ENCODE peak calls at places on chromosome 4, in nine cellular contexts. One of them, this sample, is unnamed.

GRCh38 chr4:110621328-110621812 is 1.5 kb downstream of the PITX2 start:
- DNase-seq in EL: no peak
- DNase-seq in SIG-M5: no peak
- DNase-seq in astrocyte of the hippocampus: no peak
- DNase-seq in NCI-H460: no peak
- DNase-seq in T-cell: no peak
- DNase-seq in prostate gland: no peak
- DNase-seq in left cardiac atrium: no peak
- DNase-seq in HuH-7.5: no peak
- DNase-seq in this sample: peak

GRCh38 chr4:110514889-110515479 is 39.0 kb downstream of the ENPEP start:
- DNase-seq in SIG-M5: no peak
- DNase-seq in EL: peak
- DNase-seq in NCI-H460: peak
- DNase-seq in prostate gland: no peak
- DNase-seq in T-cell: no peak
- DNase-seq in astrocyte of the hippocampus: peak
- DNase-seq in HuH-7.5: no peak
- DNase-seq in left cardiac atrium: no peak
- DNase-seq in this sample: peak

GRCh38 chr4:147340547-147341225 is 140.2 kb upstream of the EDNRA start:
- DNase-seq in HuH-7.5: no peak
- DNase-seq in SIG-M5: no peak
- DNase-seq in EL: no peak
- DNase-seq in NCI-H460: no peak
- DNase-seq in T-cell: no peak
- DNase-seq in left cardiac atrium: no peak
- DNase-seq in astrocyte of the hippocampus: peak
- DNase-seq in prostate gland: no peak
- DNase-seq in this sample: peak

GRCh38 chr4:48033825-48034413 is 17.3 kb downstream of the NIPAL1 start:
- DNase-seq in HuH-7.5: no peak
- DNase-seq in SIG-M5: no peak
- DNase-seq in EL: peak
- DNase-seq in T-cell: peak
- DNase-seq in NCI-H460: peak
- DNase-seq in astrocyte of the hippocampus: peak
- DNase-seq in prostate gland: peak
- DNase-seq in left cardiac atrium: no peak
- DNase-seq in this sample: peak

GRCh38 chr4:76696109-76696508 is 201.8 kb downstream of the SOWAHB start:
- DNase-seq in NCI-H460: no peak
- DNase-seq in left cardiac atrium: no peak
- DNase-seq in EL: peak
- DNase-seq in T-cell: no peak
- DNase-seq in astrocyte of the hippocampus: peak
- DNase-seq in HuH-7.5: no peak
- DNase-seq in SIG-M5: no peak
- DNase-seq in prostate gland: no peak
- DNase-seq in this sample: no peak

GRCh38 chr4:56870927-56871326 is 36.8 kb upstream of the REST start:
- DNase-seq in left cardiac atrium: no peak
- DNase-seq in prostate gland: no peak
- DNase-seq in astrocyte of the hippocampus: peak
- DNase-seq in T-cell: no peak
- DNase-seq in SIG-M5: no peak
- DNase-seq in NCI-H460: no peak
- DNase-seq in EL: peak
- DNase-seq in HuH-7.5: no peak
- DNase-seq in this sample: peak

GRCh38 chr4:10158355-10158942 is 41.9 kb upstream of the WDR1 start:
- DNase-seq in astrocyte of the hippocampus: no peak
- DNase-seq in left cardiac atrium: no peak
- DNase-seq in T-cell: no peak
- DNase-seq in HuH-7.5: no peak
- DNase-seq in prostate gland: peak
- DNase-seq in SIG-M5: no peak
- DNase-seq in NCI-H460: no peak
- DNase-seq in EL: no peak
- DNase-seq in this sample: peak

GRCh38 chr4:100981447-100982204 is 365.7 kb downstream of the PPP3CA start:
- DNase-seq in left cardiac atrium: no peak
- DNase-seq in astrocyte of the hippocampus: peak
- DNase-seq in NCI-H460: no peak
- DNase-seq in EL: no peak
- DNase-seq in SIG-M5: peak
- DNase-seq in HuH-7.5: no peak
- DNase-seq in T-cell: no peak
- DNase-seq in prostate gland: no peak
- DNase-seq in this sample: peak

GRCh38 chr4:52780206-52780605 is 29.0 kb upstream of the ERVMER34-1 start:
- DNase-seq in EL: peak
- DNase-seq in astrocyte of the hippocampus: peak
- DNase-seq in NCI-H460: no peak
- DNase-seq in left cardiac atrium: peak
- DNase-seq in SIG-M5: no peak
- DNase-seq in prostate gland: peak
- DNase-seq in T-cell: no peak
- DNase-seq in HuH-7.5: no peak
- DNase-seq in this sample: peak

GRCh38 chr4:63693321-63693720 is 715.9 kb downstream of the TECRL start:
- DNase-seq in left cardiac atrium: no peak
- DNase-seq in astrocyte of the hippocampus: no peak
- DNase-seq in prostate gland: no peak
- DNase-seq in EL: no peak
- DNase-seq in T-cell: no peak
- DNase-seq in HuH-7.5: no peak
- DNase-seq in SIG-M5: no peak
- DNase-seq in NCI-H460: no peak
- DNase-seq in this sample: no peak

GRCh38 chr4:24063771-24064170 is 173.9 kb upstream of the PPARGC1A start:
- DNase-seq in EL: no peak
- DNase-seq in left cardiac atrium: no peak
- DNase-seq in SIG-M5: no peak
- DNase-seq in astrocyte of the hippocampus: no peak
- DNase-seq in HuH-7.5: no peak
- DNase-seq in T-cell: no peak
- DNase-seq in NCI-H460: no peak
- DNase-seq in prostate gland: no peak
- DNase-seq in this sample: no peak

GRCh38 chr4:7399433-7400234 is 35.1 kb downstream of the PSAPL1 start:
- DNase-seq in prostate gland: no peak
- DNase-seq in NCI-H460: no peak
- DNase-seq in left cardiac atrium: no peak
- DNase-seq in HuH-7.5: no peak
- DNase-seq in SIG-M5: no peak
- DNase-seq in EL: no peak
- DNase-seq in astrocyte of the hippocampus: no peak
- DNase-seq in T-cell: no peak
- DNase-seq in this sample: no peak

GRCh38 chr4:109969909-109970308 is 57.2 kb downstream of the EGF start:
- DNase-seq in astrocyte of the hippocampus: no peak
- DNase-seq in EL: no peak
- DNase-seq in HuH-7.5: no peak
- DNase-seq in NCI-H460: no peak
- DNase-seq in prostate gland: no peak
- DNase-seq in T-cell: no peak
- DNase-seq in SIG-M5: no peak
- DNase-seq in left cardiac atrium: no peak
- DNase-seq in this sample: no peak

GRCh38 chr4:83234902-83235644 is 49.5 kb downstream of the COQ2 start:
- DNase-seq in HuH-7.5: no peak
- DNase-seq in prostate gland: no peak
- DNase-seq in EL: no peak
- DNase-seq in SIG-M5: no peak
- DNase-seq in NCI-H460: no peak
- DNase-seq in astrocyte of the hippocampus: no peak
- DNase-seq in left cardiac atrium: no peak
- DNase-seq in T-cell: no peak
- DNase-seq in this sample: no peak

GRCh38 chr4:7902826-7903225 is 36.8 kb downstream of the AFAP1 start:
- DNase-seq in SIG-M5: no peak
- DNase-seq in NCI-H460: no peak
- DNase-seq in T-cell: no peak
- DNase-seq in HuH-7.5: no peak
- DNase-seq in EL: no peak
- DNase-seq in astrocyte of the hippocampus: no peak
- DNase-seq in prostate gland: no peak
- DNase-seq in left cardiac atrium: no peak
- DNase-seq in this sample: no peak

GRCh38 chr4:71857713-71858451 is 74.0 kb upstream of the GC start:
- DNase-seq in prostate gland: no peak
- DNase-seq in T-cell: no peak
- DNase-seq in astrocyte of the hippocampus: no peak
- DNase-seq in HuH-7.5: no peak
- DNase-seq in left cardiac atrium: no peak
- DNase-seq in SIG-M5: no peak
- DNase-seq in EL: no peak
- DNase-seq in NCI-H460: no peak
- DNase-seq in this sample: no peak

GRCh38 chr4:26996745-26997144 is 136.1 kb downstream of the STIM2 start:
- DNase-seq in HuH-7.5: no peak
- DNase-seq in T-cell: no peak
- DNase-seq in astrocyte of the hippocampus: no peak
- DNase-seq in EL: no peak
- DNase-seq in SIG-M5: no peak
- DNase-seq in NCI-H460: no peak
- DNase-seq in left cardiac atrium: no peak
- DNase-seq in prostate gland: no peak
- DNase-seq in this sample: no peak

GRCh38 chr4:610411-611261 is 14.7 kb upstream of the PDE6B start:
- DNase-seq in left cardiac atrium: no peak
- DNase-seq in EL: peak
- DNase-seq in T-cell: no peak
- DNase-seq in astrocyte of the hippocampus: peak
- DNase-seq in SIG-M5: no peak
- DNase-seq in NCI-H460: peak
- DNase-seq in prostate gland: no peak
- DNase-seq in HuH-7.5: no peak
- DNase-seq in this sample: peak

GRCh38 chr4:112726041-112726440 is 89.1 kb downstream of the LARP7 start:
- DNase-seq in EL: no peak
- DNase-seq in SIG-M5: no peak
- DNase-seq in astrocyte of the hippocampus: no peak
- DNase-seq in NCI-H460: no peak
- DNase-seq in HuH-7.5: no peak
- DNase-seq in T-cell: no peak
- DNase-seq in prostate gland: no peak
- DNase-seq in left cardiac atrium: no peak
- DNase-seq in this sample: no peak

GRCh38 chr4:148152868-148153630 is 289.2 kb downstream of the NR3C2 start:
- DNase-seq in astrocyte of the hippocampus: no peak
- DNase-seq in NCI-H460: no peak
- DNase-seq in SIG-M5: no peak
- DNase-seq in left cardiac atrium: no peak
- DNase-seq in prostate gland: no peak
- DNase-seq in HuH-7.5: no peak
- DNase-seq in EL: no peak
- DNase-seq in T-cell: no peak
- DNase-seq in this sample: no peak

GRCh38 chr4:188550296-188550695 is 411.1 kb downstream of the TRIML1 start:
- DNase-seq in left cardiac atrium: no peak
- DNase-seq in T-cell: no peak
- DNase-seq in EL: no peak
- DNase-seq in SIG-M5: no peak
- DNase-seq in astrocyte of the hippocampus: no peak
- DNase-seq in HuH-7.5: no peak
- DNase-seq in prostate gland: no peak
- DNase-seq in NCI-H460: peak
- DNase-seq in this sample: no peak

GRCh38 chr4:138911903-138912713 is 103.5 kb upstream of the NOCT start:
- DNase-seq in EL: no peak
- DNase-seq in SIG-M5: no peak
- DNase-seq in left cardiac atrium: no peak
- DNase-seq in astrocyte of the hippocampus: no peak
- DNase-seq in prostate gland: peak
- DNase-seq in T-cell: no peak
- DNase-seq in NCI-H460: no peak
- DNase-seq in HuH-7.5: no peak
- DNase-seq in this sample: no peak

GRCh38 chr4:111641813-111642579 is 503.3 kb upstream of the FAM241A start:
- DNase-seq in left cardiac atrium: peak
- DNase-seq in T-cell: no peak
- DNase-seq in SIG-M5: peak
- DNase-seq in astrocyte of the hippocampus: peak
- DNase-seq in EL: peak
- DNase-seq in NCI-H460: peak
- DNase-seq in HuH-7.5: peak
- DNase-seq in prostate gland: peak
- DNase-seq in this sample: peak

GRCh38 chr4:159002950-159003349 is 99.9 kb upstream of the RAPGEF2 start:
- DNase-seq in astrocyte of the hippocampus: peak
- DNase-seq in T-cell: no peak
- DNase-seq in HuH-7.5: no peak
- DNase-seq in SIG-M5: no peak
- DNase-seq in left cardiac atrium: no peak
- DNase-seq in prostate gland: no peak
- DNase-seq in NCI-H460: no peak
- DNase-seq in EL: peak
- DNase-seq in this sample: peak

GRCh38 chr4:120718979-120719566 is 203.5 kb downstream of the PRDM5 start:
- DNase-seq in left cardiac atrium: peak
- DNase-seq in SIG-M5: peak
- DNase-seq in NCI-H460: peak
- DNase-seq in T-cell: peak
- DNase-seq in prostate gland: no peak
- DNase-seq in HuH-7.5: no peak
- DNase-seq in EL: peak
- DNase-seq in astrocyte of the hippocampus: peak
- DNase-seq in this sample: peak

GRCh38 chr4:102620697-102621497 is 119.7 kb downstream of the NFKB1 start:
- DNase-seq in EL: peak
- DNase-seq in left cardiac atrium: no peak
- DNase-seq in prostate gland: no peak
- DNase-seq in T-cell: no peak
- DNase-seq in NCI-H460: peak
- DNase-seq in HuH-7.5: peak
- DNase-seq in SIG-M5: no peak
- DNase-seq in astrocyte of the hippocampus: peak
- DNase-seq in this sample: peak

GRCh38 chr4:1976416-1977352 is 32.1 kb downstream of the NELFA start:
- DNase-seq in NCI-H460: no peak
- DNase-seq in HuH-7.5: no peak
- DNase-seq in prostate gland: no peak
- DNase-seq in SIG-M5: no peak
- DNase-seq in T-cell: no peak
- DNase-seq in astrocyte of the hippocampus: no peak
- DNase-seq in EL: no peak
- DNase-seq in left cardiac atrium: no peak
- DNase-seq in this sample: no peak

GRCh38 chr4:69750346-69750745 is 10.1 kb downstream of the SULT1B1 start:
- DNase-seq in SIG-M5: no peak
- DNase-seq in HuH-7.5: no peak
- DNase-seq in EL: no peak
- DNase-seq in prostate gland: no peak
- DNase-seq in left cardiac atrium: no peak
- DNase-seq in T-cell: no peak
- DNase-seq in astrocyte of the hippocampus: no peak
- DNase-seq in NCI-H460: no peak
- DNase-seq in this sample: peak

GRCh38 chr4:15754323-15754722 is 23.8 kb upstream of the CD38 start:
- DNase-seq in astrocyte of the hippocampus: peak
- DNase-seq in EL: peak
- DNase-seq in left cardiac atrium: no peak
- DNase-seq in prostate gland: no peak
- DNase-seq in SIG-M5: no peak
- DNase-seq in T-cell: peak
- DNase-seq in HuH-7.5: no peak
- DNase-seq in NCI-H460: no peak
- DNase-seq in this sample: peak

This sample was measured in iris pigment epithelial cell.